ENCODE peak calls at places on chromosomes 16 and 17, in ten cellular contexts. S, K, C, X, R, U, N, W, E and Q are unnamed samples.

GRCh38 chr16:72952404-72953301 is 95.3 kb downstream of the ZFHX3 start:
- DNase-seq in S (no peak), K (peak; percentile 53), C (no peak), X (no peak), R (no peak), U (no peak), N (no peak), W (no peak), E (peak; percentile 27), Q (peak; percentile 62)

GRCh38 chr16:81841709-81842108 is 62.6 kb downstream of the PLCG2 start:
- DNase-seq in S (no peak), K (no peak), C (no peak), X (no peak), R (no peak), U (peak; percentile 75), N (no peak), W (no peak), E (no peak), Q (no peak)

GRCh38 chr16:80564394-80564793 is 23.6 kb downstream of the DYNLRB2 start:
- DNase-seq in S (no peak), K (no peak), C (no peak), X (no peak), R (no peak), U (no peak), N (no peak), W (no peak), E (no peak), Q (no peak)

GRCh38 chr16:58500329-58501241 is 642 bp downstream of the NDRG4 start:
- DNase-seq in S (no peak), K (no peak), C (no peak), X (no peak), R (no peak), U (no peak), N (no peak), W (no peak), E (peak; percentile 89), Q (peak; percentile 37)

GRCh38 chr17:57599271-57600045 is 145.6 kb downstream of the CCDC182 start:
- DNase-seq in S (no peak), K (no peak), C (no peak), X (no peak), R (no peak), U (peak; percentile 62), N (no peak), W (no peak), E (no peak), Q (no peak)

GRCh38 chr16:73289232-73289631 is 241.3 kb upstream of the ZFHX3 start:
- DNase-seq in S (no peak), K (no peak), C (no peak), X (no peak), R (no peak), U (no peak), N (no peak), W (no peak), E (no peak), Q (no peak)

GRCh38 chr16:31833047-31833446 is 40.6 kb upstream of the ZNF267 start:
- DNase-seq in S (no peak), K (no peak), C (no peak), X (no peak), R (no peak), U (no peak), N (no peak), W (no peak), E (no peak), Q (no peak)

GRCh38 chr16:49023095-49023494 is 258.5 kb downstream of the CBLN1 start:
- DNase-seq in S (no peak), K (no peak), C (no peak), X (peak; percentile 9), R (peak; percentile 98), U (no peak), N (no peak), W (no peak), E (no peak), Q (no peak)

GRCh38 chr16:4803479-4804243 is 1.2 kb upstream of the ROGDI start:
- DNase-seq in S (no peak), K (no peak), C (no peak), X (no peak), R (no peak), U (no peak), N (no peak), W (no peak), E (peak; percentile 83), Q (no peak)

GRCh38 chr16:49661465-49662187 is 194.3 kb downstream of the ZNF423 start:
- DNase-seq in S (no peak), K (no peak), C (no peak), X (no peak), R (no peak), U (no peak), N (no peak), W (no peak), E (no peak), Q (no peak)

GRCh38 chr17:83196973-83197880 is 117.8 kb downstream of the METRNL start:
- DNase-seq in S (no peak), K (peak; percentile 9), C (no peak), X (peak; percentile 1), R (no peak), U (peak; percentile 41), N (no peak), W (peak; percentile 76), E (peak; percentile 68), Q (no peak)

GRCh38 chr16:8481810-8482209 is 108.5 kb downstream of the TMEM114 start:
- DNase-seq in S (no peak), K (no peak), C (no peak), X (no peak), R (no peak), U (no peak), N (no peak), W (no peak), E (no peak), Q (no peak)

GRCh38 chr16:89700649-89701424 is 668 bp downstream of the SPATA2L start:
- DNase-seq in S (peak; percentile 55), K (peak; percentile 58), C (no peak), X (peak; percentile 86), R (no peak), U (peak; percentile 82), N (no peak), W (no peak), E (no peak), Q (peak; percentile 74)

GRCh38 chr17:82019905-82020873 is 2.5 kb downstream of the CENPX start:
- DNase-seq in S (peak; percentile 58), K (no peak), C (peak; percentile 43), X (no peak), R (no peak), U (peak; percentile 73), N (peak; percentile 45), W (no peak), E (peak; percentile 92), Q (peak; percentile 50)

GRCh38 chr16:31333686-31334649 is 21.0 kb upstream of the ITGAX start:
- DNase-seq in S (peak; percentile 31), K (no peak), C (no peak), X (peak; percentile 49), R (peak; percentile 26), U (peak; percentile 61), N (peak; percentile 15), W (no peak), E (peak; percentile 72), Q (peak; percentile 42)

GRCh38 chr17:64662774-64663367 is 764 bp upstream of the SMURF2 start:
- DNase-seq in S (no peak), K (no peak), C (no peak), X (no peak), R (no peak), U (no peak), N (no peak), W (no peak), E (no peak), Q (no peak)

GRCh38 chr17:9389116-9389515 is 186.5 kb downstream of the STX8 start:
- DNase-seq in S (no peak), K (no peak), C (no peak), X (peak; percentile 42), R (peak; percentile 71), U (no peak), N (no peak), W (no peak), E (no peak), Q (peak; percentile 74)

GRCh38 chr16:31354394-31355291 is at the start of gene ITGAX:
- DNase-seq in S (no peak), K (peak; percentile 51), C (no peak), X (peak; percentile 84), R (peak; percentile 87), U (peak; percentile 72), N (peak; percentile 72), W (no peak), E (peak; percentile 85), Q (no peak)

GRCh38 chr17:8140058-8140412 is 12.2 kb downstream of the PER1 start:
- DNase-seq in S (no peak), K (peak; percentile 60), C (no peak), X (no peak), R (no peak), U (peak; percentile 50), N (no peak), W (no peak), E (peak; percentile 67), Q (no peak)

GRCh38 chr16:29877266-29877961 is 14.4 kb upstream of the CDIPT start:
- DNase-seq in S (peak; percentile 35), K (no peak), C (no peak), X (peak; percentile 37), R (peak; percentile 12), U (no peak), N (no peak), W (no peak), E (peak; percentile 90), Q (peak; percentile 64)

GRCh38 chr16:72092832-72093447 is 480 bp downstream of the TXNL4B start:
- DNase-seq in S (no peak), K (no peak), C (no peak), X (peak; percentile 11), R (peak; percentile 69), U (no peak), N (no peak), W (no peak), E (no peak), Q (peak; percentile 81)

GRCh38 chr17:68821860-68822693 is 133.1 kb downstream of the ABCA8 start:
- DNase-seq in S (no peak), K (peak; percentile 76), C (no peak), X (no peak), R (peak; percentile 97), U (no peak), N (no peak), W (peak; percentile 50), E (no peak), Q (peak; percentile 67)

GRCh38 chr17:79011451-79012147 is 2.0 kb upstream of the CANT1 start:
- DNase-seq in S (no peak), K (no peak), C (no peak), X (no peak), R (peak; percentile 89), U (no peak), N (no peak), W (no peak), E (no peak), Q (no peak)

GRCh38 chr16:4404967-4405696 is 11.3 kb downstream of the CORO7 start:
- DNase-seq in S (no peak), K (no peak), C (no peak), X (no peak), R (no peak), U (no peak), N (no peak), W (no peak), E (no peak), Q (no peak)

GRCh38 chr16:5615868-5616642 is 518.5 kb upstream of the EEF2KMT start:
- DNase-seq in S (no peak), K (peak; percentile 47), C (no peak), X (peak; percentile 44), R (peak; percentile 58), U (no peak), N (peak; percentile 37), W (no peak), E (peak; percentile 96), Q (peak; percentile 4)

GRCh38 chr16:72169708-72170107 is 2.2 kb downstream of the PMFBP1 start:
- DNase-seq in S (no peak), K (no peak), C (no peak), X (no peak), R (no peak), U (no peak), N (no peak), W (no peak), E (no peak), Q (no peak)

GRCh38 chr17:82039695-82040299 is 2.3 kb upstream of the DCXR start:
- DNase-seq in S (no peak), K (no peak), C (no peak), X (no peak), R (no peak), U (no peak), N (no peak), W (no peak), E (no peak), Q (no peak)

GRCh38 chr17:77740481-77740880 is 218.0 kb upstream of the TNRC6C start:
- DNase-seq in S (no peak), K (no peak), C (no peak), X (no peak), R (no peak), U (no peak), N (no peak), W (no peak), E (peak; percentile 55), Q (no peak)